ENCODE peak calls at places on chromosomes 6 and 20, in four cellular contexts. L, D, P and W are unnamed samples.
A peak's percentile ranks its signal among the peaks of the same experiment; 100 is the strongest.

GRCh38 chr6:9307786-9308185 is 872.4 kb upstream of the SLC35B3 start:
- DNase-seq in L (no peak), D (no peak), P (no peak), W (no peak)

GRCh38 chr6:118843685-118844390 is 50.1 kb upstream of the ASF1A start:
- DNase-seq in L (no peak), D (no peak), P (no peak), W (peak; percentile 53)

GRCh38 chr6:83193747-83194582 is 808 bp downstream of the RWDD2A start:
- DNase-seq in L (peak; percentile 53), D (peak; percentile 12), P (peak; percentile 78), W (peak; percentile 30)

GRCh38 chr20:31751126-31751525 is 12.0 kb downstream of the TPX2 start:
- DNase-seq in L (no peak), D (no peak), P (peak; percentile 47), W (no peak)

GRCh38 chr6:157106487-157106886 is 216.8 kb downstream of the TMEM242 start:
- DNase-seq in L (peak; percentile 35), D (no peak), P (no peak), W (no peak)

GRCh38 chr6:38166411-38167240 is 347.1 kb downstream of the ZFAND3 start:
- DNase-seq in L (no peak), D (no peak), P (no peak), W (no peak)

GRCh38 chr6:5657684-5658429 is 348.9 kb downstream of the NRN1 start:
- DNase-seq in L (no peak), D (no peak), P (no peak), W (no peak)

GRCh38 chr6:106790146-106790770 is 160.9 kb downstream of the QRSL1 start:
- DNase-seq in L (no peak), D (no peak), P (no peak), W (no peak)

GRCh38 chr6:138654715-138655634 is 118.6 kb upstream of the CCDC28A start:
- DNase-seq in L (no peak), D (no peak), P (peak; percentile 65), W (peak; percentile 40)

GRCh38 chr6:93848011-93848620 is 428.8 kb upstream of the EPHA7 start:
- DNase-seq in L (no peak), D (no peak), P (no peak), W (no peak)

GRCh38 chr6:169880516-169880915 is 129.1 kb downstream of the ERMARD start:
- DNase-seq in L (no peak), D (no peak), P (no peak), W (no peak)

GRCh38 chr6:163958646-163959045 is 544.1 kb downstream of the QKI start:
- DNase-seq in L (no peak), D (no peak), P (no peak), W (no peak)

GRCh38 chr20:56273491-56273890 is 25.0 kb downstream of the MC3R start:
- DNase-seq in L (no peak), D (no peak), P (no peak), W (no peak)

GRCh38 chr20:56268536-56268935 is 20.0 kb downstream of the MC3R start:
- DNase-seq in L (no peak), D (no peak), P (no peak), W (no peak)

GRCh38 chr20:56274156-56274555 is 25.6 kb downstream of the MC3R start:
- DNase-seq in L (no peak), D (no peak), P (no peak), W (no peak)

DNA sequence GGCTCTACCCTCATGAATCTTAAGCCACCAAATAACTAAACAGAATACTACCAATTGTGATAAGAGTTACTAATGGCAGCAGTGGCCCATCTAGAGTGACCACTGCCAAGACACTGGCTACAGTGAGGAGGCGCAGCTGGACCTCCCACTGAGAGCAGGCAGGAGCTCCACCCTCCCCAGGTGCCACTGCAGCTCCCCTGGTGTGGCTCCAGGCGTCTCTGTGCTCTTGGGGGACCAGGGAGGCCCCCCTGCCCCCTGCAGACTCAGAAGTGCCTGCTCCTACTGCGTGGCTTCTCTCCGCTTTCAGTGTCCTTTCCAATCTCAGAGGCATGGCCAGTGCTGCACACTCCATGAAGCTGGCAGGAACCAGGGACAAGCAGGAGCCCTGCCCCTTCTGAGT is 23.4 kb downstream of the MC3R start:
- DNase-seq in L (no peak), D (no peak), P (peak; percentile 59), W (no peak)
- H3K4me3 ChIP-seq in L (no peak overlapping the region), D (no peak overlapping the region), P (no peak overlapping the region), W (no peak overlapping the region)

GRCh38 chr20:14232650-14233049 is 104.8 kb downstream of the FLRT3 start:
- DNase-seq in L (no peak), D (no peak), P (no peak), W (peak; percentile 13)

GRCh38 chr20:14234666-14235295 is 102.6 kb downstream of the FLRT3 start:
- DNase-seq in L (no peak), D (no peak), P (peak; percentile 48), W (no peak)

DNA sequence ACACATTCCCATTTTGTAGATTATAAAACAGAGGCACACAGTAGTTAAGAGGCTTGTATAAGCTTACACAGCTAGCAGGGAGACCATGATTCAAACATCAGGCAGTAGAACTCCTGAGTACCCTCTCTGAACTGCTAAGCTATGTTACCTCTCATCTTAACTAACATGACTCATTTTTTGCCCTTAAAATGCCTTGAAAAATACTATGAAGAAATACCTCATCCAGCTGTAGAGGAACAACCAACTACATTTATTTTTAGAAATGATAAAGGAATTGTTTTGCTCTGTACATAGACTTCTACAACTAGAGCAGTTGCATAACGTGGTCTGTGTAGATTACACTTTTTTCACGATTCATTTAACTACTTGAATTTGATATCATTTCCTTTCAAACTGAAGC is 102.1 kb downstream of the FLRT3 start:
- DNase-seq in L (no peak), D (no peak), P (peak; percentile 9), W (no peak)
- H3K4me3 ChIP-seq in L (no peak overlapping the region), D (no peak overlapping the region), P (no peak overlapping the region), W (no peak overlapping the region)

GRCh38 chr6:41551086-41551702 is 5.0 kb downstream of the FOXP4 start:
- DNase-seq in L (no peak), D (no peak), P (peak; percentile 35), W (no peak)

GRCh38 chr6:41553405-41553999 is 7.3 kb downstream of the FOXP4 start:
- DNase-seq in L (no peak), D (no peak), P (peak; percentile 32), W (no peak)

GRCh38 chr6:41551857-41552256 is 5.7 kb downstream of the FOXP4 start:
- DNase-seq in L (no peak), D (no peak), P (peak; percentile 71), W (no peak)

GRCh38 chr6:41555326-41556300 is 9.4 kb downstream of the FOXP4 start:
- DNase-seq in L (no peak), D (no peak), P (peak; percentile 64), W (no peak)

GRCh38 chr6:41552723-41553122 is 6.5 kb downstream of the FOXP4 start:
- DNase-seq in L (no peak), D (no peak), P (peak; percentile 38), W (no peak)
- H3K4me3 ChIP-seq in L (no peak overlapping the region), D (no peak overlapping the region), P (no peak overlapping the region), W (no peak overlapping the region)

DNA sequence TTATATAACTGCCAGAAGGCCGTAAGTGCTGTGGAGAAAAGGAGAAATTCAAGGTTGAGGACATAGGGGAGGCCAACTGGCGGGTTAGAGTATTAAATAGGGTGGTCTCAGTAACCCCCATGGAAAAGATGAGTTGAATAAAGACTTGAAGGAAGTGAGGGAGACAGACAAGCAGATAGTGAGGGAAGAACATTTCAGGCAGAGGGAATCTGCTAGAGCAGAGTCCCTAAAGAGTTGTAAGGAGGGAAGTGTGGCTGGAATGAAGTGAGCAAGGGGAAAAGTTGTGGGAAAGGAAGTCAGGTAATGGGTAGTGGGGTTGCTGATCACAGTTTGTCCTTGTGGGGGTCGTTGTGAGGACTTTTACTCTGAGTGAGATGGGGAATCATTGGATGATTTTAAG is 1.4 kb downstream of the KIFC1 start:
- DNase-seq in L (no peak), D (no peak), P (peak; percentile 46), W (no peak)
- H3K4me3 ChIP-seq in L (peak overlapping the region; percentile 74), D (peak overlapping the region; percentile 78), P (peak overlapping the region; percentile 92), W (peak overlapping the region; percentile 93)

DNA sequence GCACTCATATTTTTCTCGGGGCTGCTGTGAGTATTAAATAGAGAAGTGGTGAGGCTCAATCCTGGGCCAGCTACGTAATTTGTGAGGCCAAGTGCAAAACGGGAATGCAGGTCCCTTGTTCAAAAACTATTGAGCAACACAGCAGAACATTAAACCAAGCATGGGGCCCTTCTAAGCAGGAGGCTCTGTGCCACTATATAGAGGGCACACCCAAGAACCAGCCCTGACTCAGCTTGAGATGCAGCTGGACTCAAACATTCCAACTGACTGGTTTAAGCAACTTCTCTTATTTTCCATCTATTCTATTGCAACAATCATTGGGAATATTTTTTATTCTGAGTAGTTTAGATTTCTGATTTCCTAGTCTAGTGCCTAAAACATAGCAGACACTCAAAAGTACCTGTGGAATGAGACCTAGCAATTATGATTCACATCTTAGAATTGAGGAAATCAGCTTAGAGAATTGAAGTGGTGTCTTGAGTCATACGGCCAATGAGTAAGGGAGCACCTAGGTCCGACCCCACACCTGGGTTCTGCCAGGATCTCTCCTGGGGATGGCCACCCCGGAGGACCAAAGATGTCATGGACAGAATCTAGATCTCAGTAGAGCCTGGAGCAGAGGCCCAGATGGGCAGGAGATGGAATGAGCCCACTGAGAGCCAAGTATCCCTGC is 1.3 kb downstream of the SIRPB2 start:
- DNase-seq in L (no peak), D (no peak), P (no peak), W (no peak)
- H3K4me3 ChIP-seq in L (no peak overlapping the region), D (no peak overlapping the region), P (no peak overlapping the region), W (no peak overlapping the region)

DNA sequence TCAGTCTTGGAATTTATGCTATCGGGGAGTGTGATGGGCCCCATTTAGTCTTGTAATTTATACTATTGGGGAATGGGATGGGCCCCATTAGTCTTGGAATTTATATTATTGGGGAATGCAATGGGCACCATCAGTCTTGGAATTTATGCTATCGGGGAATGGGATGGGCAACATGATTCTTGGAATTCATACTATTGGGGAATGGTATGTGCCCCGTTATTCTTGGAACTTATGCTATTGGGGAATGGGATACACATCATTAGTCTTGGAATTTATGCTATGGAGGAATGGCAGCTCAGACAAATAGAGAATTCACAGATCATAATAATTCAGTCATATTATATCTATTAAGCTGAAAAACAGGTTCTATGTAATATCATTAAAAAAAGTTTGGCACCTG is 300.3 kb downstream of the SMOC2 start:
- DNase-seq in L (no peak), D (no peak), P (no peak), W (no peak)
- H3K4me3 ChIP-seq in L (no peak overlapping the region), D (no peak overlapping the region), P (no peak overlapping the region), W (no peak overlapping the region)

GRCh38 chr6:101847690-101848089 is 454.2 kb downstream of the GRIK2 start:
- DNase-seq in L (no peak), D (no peak), P (no peak), W (no peak)
- H3K4me3 ChIP-seq in L (no peak overlapping the region), D (no peak overlapping the region), P (no peak overlapping the region), W (no peak overlapping the region)

GRCh38 chr6:134199848-134200606 is 117.9 kb downstream of the SGK1 start:
- DNase-seq in L (no peak), D (no peak), P (no peak), W (peak; percentile 43)
- H3K4me3 ChIP-seq in L (no peak overlapping the region), D (no peak overlapping the region), P (no peak overlapping the region), W (no peak overlapping the region)